ENCODE peak calls at places on chromosome 7, in eight cellular contexts. W is RWPE2; M is lower lobe of right lung; K is HCT116; Q is thoracic aorta; Y is neural progenitor cell; L is prostate gland; G is CD8-positive, alpha-beta T cell. U is an unnamed sample.

GRCh38 chr7:16344927-16345326 is 76.4 kb downstream of the CRPPA start:
- DNase-seq in W (no peak), M (no peak), K (no peak), Q (no peak), Y (no peak), L (no peak), G (no peak), U (no peak)

GRCh38 chr7:131104611-131105293 is 222.9 kb upstream of the MKLN1 start:
- DNase-seq in W (no peak), M (no peak), K (no peak), Q (no peak), Y (no peak), L (no peak), G (no peak), U (no peak)

GRCh38 chr7:117470777-117471176 is 9.0 kb upstream of the CFTR start:
- DNase-seq in W (no peak), M (no peak), K (no peak), Q (no peak), Y (no peak), L (peak; percentile 23), G (no peak), U (peak; percentile 62)

GRCh38 chr7:110724811-110725210 is 366.1 kb upstream of the LRRN3 start:
- DNase-seq in W (no peak), M (no peak), K (no peak), Q (no peak), Y (no peak), L (no peak), G (no peak), U (no peak)

GRCh38 chr7:105849122-105849855 is 27.1 kb downstream of the ATXN7L1 start:
- DNase-seq in W (no peak), M (no peak), K (no peak), Q (no peak), Y (no peak), L (no peak), G (peak; percentile 30), U (no peak)

GRCh38 chr7:111852081-111852480 is 289.8 kb upstream of the IMMP2L start:
- DNase-seq in W (no peak), M (no peak), K (no peak), Q (no peak), Y (no peak), L (no peak), G (no peak), U (no peak)

GRCh38 chr7:153327683-153328082 is 568.1 kb downstream of the ACTR3B start:
- DNase-seq in W (no peak), M (no peak), K (no peak), Q (no peak), Y (no peak), L (no peak), G (no peak), U (no peak)

GRCh38 chr7:21355406-21355874 is 72.4 kb upstream of the SP4 start:
- DNase-seq in W (no peak), M (no peak), K (no peak), Q (no peak), Y (no peak), L (no peak), G (no peak), U (peak; percentile 77)

GRCh38 chr7:30472771-30473392 is 5.7 kb downstream of the NOD1 start:
- DNase-seq in W (no peak), M (no peak), K (no peak), Q (no peak), Y (no peak), L (no peak), G (no peak), U (no peak)

GRCh38 chr7:27663989-27664331 is 1.3 kb upstream of the HIBADH start:
- DNase-seq in W (no peak), M (no peak), K (no peak), Q (no peak), Y (no peak), L (no peak), G (no peak), U (no peak)

GRCh38 chr7:27656724-27657123 is 6.0 kb downstream of the HIBADH start:
- DNase-seq in W (no peak), M (no peak), K (no peak), Q (no peak), Y (no peak), L (no peak), G (no peak), U (no peak)

GRCh38 chr7:27661776-27662489 is 750 bp downstream of the HIBADH start:
- DNase-seq in W (no peak), M (peak; percentile 50), K (no peak), Q (no peak), Y (no peak), L (peak; percentile 31), G (no peak), U (peak; percentile 41)

GRCh38 chr7:27662490-27663205 is at the start of gene HIBADH:
- DNase-seq in W (peak; percentile 97), M (peak; percentile 99), K (peak; percentile 99), Q (peak; percentile 96), Y (peak; percentile 99), L (peak; percentile 99), G (peak; percentile 91), U (peak; percentile 96)
- TF ChIP-seq CTCF in W (no peak), M (peak; percentile 24), K (no peak), Q (no peak), Y (no peak), L (peak; percentile 20), G (no peak), U (no peak)

GRCh38 chr7:148733496-148733895 is 34.8 kb downstream of the CUL1 start:
- DNase-seq in W (no peak), M (no peak), K (no peak), Q (no peak), Y (no peak), L (no peak), G (no peak), U (no peak)
- H3K36me3 ChIP-seq in W (peaks cover 64% of the 10 kb centered on the region), M (peaks cover 68% of the 10 kb centered on the region), K (no peaks in the 10 kb centered on the region), Q (peaks cover 11% of the 10 kb centered on the region), Y (peaks cover 5% of the 10 kb centered on the region), L (no peaks in the 10 kb centered on the region), G (peaks cover 26% of the 10 kb centered on the region), U (peaks cover 33% of the 10 kb centered on the region)

GRCh38 chr7:47553309-47553708 is 28.6 kb downstream of the TNS3 start:
- DNase-seq in W (no peak), M (no peak), K (no peak), Q (no peak), Y (no peak), L (no peak), G (no peak), U (no peak)
- H3K4me1 ChIP-seq in W (peaks cover 36% of the 10 kb centered on the region), M (peaks cover 20% of the 10 kb centered on the region), K (peaks cover 26% of the 10 kb centered on the region), Q (peaks cover 30% of the 10 kb centered on the region), Y (peaks cover 13% of the 10 kb centered on the region), L (no peaks in the 10 kb centered on the region), G (no peaks in the 10 kb centered on the region), U (no peaks in the 10 kb centered on the region)

DNA sequence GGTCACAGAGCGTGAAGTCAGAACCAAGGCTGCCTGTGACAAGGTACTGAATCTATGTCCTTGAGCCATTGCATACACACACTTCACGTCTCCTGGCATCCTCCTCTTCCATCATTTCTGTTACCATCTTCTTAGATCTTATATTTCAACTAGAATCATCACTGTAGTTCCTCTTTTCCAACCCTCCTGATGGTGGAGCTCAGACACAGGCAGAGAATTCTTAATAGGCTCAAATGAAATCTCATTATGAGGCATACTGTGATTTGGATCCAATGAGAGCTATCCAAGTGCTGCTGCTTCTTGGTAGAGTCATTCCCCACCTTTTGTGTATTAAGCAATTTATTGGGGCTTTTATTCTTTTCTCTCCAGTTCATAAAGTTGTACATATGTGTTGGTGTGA is 113.2 kb downstream of the CALCR start:
- DNase-seq in W (no peak), M (no peak), K (no peak), Q (no peak), Y (peak; percentile 5), L (no peak), G (no peak), U (no peak)
- TF ChIP-seq CTCF in W (peak; percentile 9), M (no peak), K (no peak), Q (no peak), Y (peak; percentile 42), L (no peak), G (no peak), U (no peak)

DNA sequence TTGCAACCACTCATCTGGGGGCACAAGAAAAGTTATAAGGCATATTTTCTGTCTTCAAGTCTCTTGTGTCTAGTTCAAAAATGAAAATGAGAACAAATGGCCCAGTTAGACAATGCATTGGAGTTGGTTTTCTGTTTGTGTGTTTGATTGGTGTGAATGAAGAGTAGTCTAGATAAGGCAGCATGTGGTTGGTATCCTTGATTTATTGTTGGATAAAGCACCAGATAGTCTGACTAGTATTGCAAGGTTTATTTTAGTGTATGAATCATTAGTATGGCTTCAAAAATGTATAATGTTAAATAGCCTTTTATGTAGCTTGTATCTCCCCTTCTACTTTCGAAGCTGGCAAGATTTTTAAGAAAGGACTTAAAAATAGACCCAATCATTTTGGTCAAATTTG is 237.3 kb downstream of the CDK14 start:
- DNase-seq in W (no peak), M (no peak), K (no peak), Q (no peak), Y (no peak), L (no peak), G (no peak), U (no peak)
- H3K36me3 ChIP-seq in W (no peaks in the 10 kb centered on the region), M (no peaks in the 10 kb centered on the region), K (no peaks in the 10 kb centered on the region), Q (no peaks in the 10 kb centered on the region), Y (no peaks in the 10 kb centered on the region), L (no peaks in the 10 kb centered on the region), G (no peaks in the 10 kb centered on the region), U (no peaks in the 10 kb centered on the region)

GRCh38 chr7:39971924-39972323 is 21.9 kb downstream of the CDK13 start:
- DNase-seq in W (no peak), M (no peak), K (no peak), Q (no peak), Y (no peak), L (no peak), G (no peak), U (no peak)

GRCh38 chr7:39969431-39969830 is 19.4 kb downstream of the CDK13 start:
- DNase-seq in W (no peak), M (no peak), K (no peak), Q (no peak), Y (no peak), L (no peak), G (no peak), U (no peak)

GRCh38 chr7:39967420-39968161 is 17.5 kb downstream of the CDK13 start:
- DNase-seq in W (no peak), M (no peak), K (no peak), Q (no peak), Y (no peak), L (no peak), G (no peak), U (no peak)
- H3K4me1 ChIP-seq in W (no peaks in the 10 kb centered on the region), M (peaks cover 30% of the 10 kb centered on the region), K (no peaks in the 10 kb centered on the region), Q (peaks cover 4% of the 10 kb centered on the region), Y (no peaks in the 10 kb centered on the region), L (no peaks in the 10 kb centered on the region), G (peaks cover 41% of the 10 kb centered on the region), U (no peaks in the 10 kb centered on the region)

GRCh38 chr7:88545663-88546062 is 213.8 kb upstream of the ZNF804B start:
- DNase-seq in W (no peak), M (no peak), K (no peak), Q (no peak), Y (no peak), L (no peak), G (no peak), U (no peak)

GRCh38 chr7:88548399-88548798 is 211.1 kb upstream of the ZNF804B start:
- DNase-seq in W (no peak), M (no peak), K (no peak), Q (no peak), Y (no peak), L (no peak), G (no peak), U (no peak)

DNA sequence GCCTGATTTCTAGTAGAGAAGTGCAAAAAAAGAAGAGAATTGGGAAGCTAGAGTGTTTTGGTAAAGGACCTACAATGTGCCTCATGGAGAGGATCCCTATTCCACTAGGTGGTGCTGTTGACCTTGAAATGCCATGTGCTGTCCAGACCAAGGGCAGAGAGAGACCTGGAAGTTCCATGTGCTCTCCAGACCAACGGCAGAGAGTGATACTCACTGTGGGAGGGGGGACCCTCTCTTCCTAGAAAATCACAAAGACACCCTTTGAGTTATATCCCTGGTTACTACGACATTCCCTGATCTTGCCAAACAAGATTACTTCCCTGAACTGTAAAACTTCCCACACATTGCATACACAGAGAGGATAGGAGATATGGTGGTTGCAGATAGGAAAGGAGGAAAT is 212.7 kb upstream of the ZNF804B start:
- DNase-seq in W (no peak), M (no peak), K (peak; percentile 58), Q (no peak), Y (peak; percentile 54), L (peak; percentile 10), G (no peak), U (no peak)
- TF ChIP-seq CTCF in W (peak; percentile 52), M (peak; percentile 46), K (peak; percentile 64), Q (no peak), Y (peak; percentile 69), L (peak; percentile 43), G (no peak), U (no peak)